ENCODE peak calls at places on chromosomes 11 and 22, in four cellular contexts. Q is CD8-positive, alpha-beta T cell; P is right cardiac atrium; H is body of pancreas. A is an unnamed sample. For H3K4me1, the result is how much of the 10 kb centered on the place peaks cover.

GRCh38 chr11:48073031-48073861 is 92.9 kb downstream of the PTPRJ start:
- DNase-seq in Q (no peak), P (no peak), H (no peak), A (no peak)

GRCh38 chr11:61499816-61500491 is 8.6 kb upstream of the LRRC10B start:
- DNase-seq in Q (no peak), P (no peak), H (no peak), A (no peak)

GRCh38 chr11:119478711-119479285 is 55.8 kb upstream of the THY1 start:
- DNase-seq in Q (no peak), P (no peak), H (no peak), A (no peak)

GRCh38 chr11:65013130-65013691 is 749 bp upstream of the ARL2 start:
- DNase-seq in Q (peak), P (peak), H (peak), A (no peak)

GRCh38 chr22:23815781-23816551 is 22.8 kb downstream of the DERL3 start:
- DNase-seq in Q (no peak), P (peak), H (no peak), A (no peak)

GRCh38 chr22:23404689-23405365 is 175.3 kb downstream of the IGLL1 start:
- DNase-seq in Q (no peak), P (peak), H (peak), A (peak)

GRCh38 chr11:3155691-3156258 is 9.3 kb downstream of the OSBPL5 start:
- DNase-seq in Q (no peak), P (peak), H (no peak), A (peak)

GRCh38 chr11:7686761-7687160 is 13.5 kb upstream of the CYB5R2 start:
- DNase-seq in Q (no peak), P (no peak), H (no peak), A (no peak)

GRCh38 chr22:45077826-45078334 is 68.1 kb upstream of the PHF21B start:
- DNase-seq in Q (no peak), P (no peak), H (no peak), A (no peak)

GRCh38 chr11:121741954-121742361 is 289.2 kb upstream of the SORL1-AS1 start:
- DNase-seq in Q (no peak), P (peak), H (peak), A (no peak)

GRCh38 chr11:72813740-72814138 is 472 bp upstream of the ATG16L2 start:
- DNase-seq in Q (no peak), P (peak), H (peak), A (peak)

GRCh38 chr11:79670846-79671245 is 230.0 kb upstream of the TENM4 start:
- DNase-seq in Q (no peak), P (no peak), H (no peak), A (no peak)

GRCh38 chr11:103682318-103683184 is 353.9 kb upstream of the DDI1 start:
- DNase-seq in Q (peak), P (peak), H (peak), A (peak)

GRCh38 chr11:299081-299891 is at the start of gene IFITM5:
- DNase-seq in Q (no peak), P (peak), H (no peak), A (no peak)

GRCh38 chr11:93279911-93280347 is 50.6 kb upstream of the DEUP1 start:
- DNase-seq in Q (no peak), P (no peak), H (no peak), A (no peak)

GRCh38 chr11:72125956-72126355 is 9.6 kb upstream of the FOLR3 start:
- DNase-seq in Q (no peak), P (no peak), H (no peak), A (no peak)

GRCh38 chr22:26536056-26536761 is 23.9 kb upstream of the TFIP11 start:
- DNase-seq in Q (no peak), P (no peak), H (peak), A (no peak)

GRCh38 chr11:43549624-43550023 is 130.9 kb upstream of the HSD17B12 start:
- DNase-seq in Q (no peak), P (no peak), H (no peak), A (no peak)

GRCh38 chr11:119144825-119145476 is 3.9 kb upstream of the ABCG4 start:
- DNase-seq in Q (no peak), P (peak), H (peak), A (peak)

GRCh38 chr11:62333768-62334167 is 3.5 kb upstream of the ASRGL1 start:
- DNase-seq in Q (no peak), P (no peak), H (no peak), A (no peak)

GRCh38 chr11:16993495-16993894 is 20.7 kb downstream of the PLEKHA7 start:
- DNase-seq in Q (no peak), P (no peak), H (no peak), A (no peak)

GRCh38 chr11:120186799-120187591 is 23.8 kb upstream of the OAF start:
- DNase-seq in Q (no peak), P (peak), H (peak), A (peak)

GRCh38 chr11:110165039-110165438 is 71.8 kb downstream of the ZC3H12C start:
- DNase-seq in Q (no peak), P (no peak), H (no peak), A (no peak)

GRCh38 chr11:82858133-82858532 is 42.1 kb downstream of the PRCP start:
- DNase-seq in Q (no peak), P (no peak), H (no peak), A (no peak)

GRCh38 chr11:69573751-69574382 is 67.1 kb upstream of the CCND1 start:
- DNase-seq in Q (no peak), P (no peak), H (no peak), A (no peak)

GRCh38 chr11:130314184-130314748 is 451 bp downstream of the ZBTB44 start:
- DNase-seq in Q (peak), P (peak), H (peak), A (peak)

GRCh38 chr11:86991341-86991740 is 36.1 kb upstream of the FZD4 start:
- DNase-seq in Q (no peak), P (no peak), H (no peak), A (no peak)

GRCh38 chr11:126753990-126754389 is 246.6 kb downstream of the KIRREL3 start:
- DNase-seq in Q (no peak), P (no peak), H (no peak), A (no peak)

GRCh38 chr11:35907648-35908431 is 36.0 kb upstream of the LDLRAD3 start:
- DNase-seq in Q (no peak), P (no peak), H (peak), A (peak)

GRCh38 chr22:31945478-31945815 is 1.1 kb downstream of the YWHAH start:
- DNase-seq in Q (no peak), P (no peak), H (no peak), A (no peak)

GRCh38 chr11:131815631-131816030 is 445.2 kb downstream of the NTM start:
- DNase-seq in Q (no peak), P (no peak), H (no peak), A (no peak)

GRCh38 chr11:16604784-16605439 is 133.5 kb upstream of the C11orf58 start:
- DNase-seq in Q (no peak), P (peak), H (peak), A (peak)

GRCh38 chr11:41394562-41395160 is 64.8 kb downstream of the LRRC4C start:
- DNase-seq in Q (no peak), P (no peak), H (no peak), A (no peak)
- H3K4me1 ChIP-seq in Q (under half), P (under half), H (under half), A (under half)

GRCh38 chr11:8810331-8811301 is 100.4 kb upstream of the AKIP1 start:
- DNase-seq in Q (no peak), P (peak), H (peak), A (peak)

GRCh38 chr11:8809605-8810272 is 101.2 kb upstream of the AKIP1 start:
- DNase-seq in Q (no peak), P (no peak), H (no peak), A (no peak)

GRCh38 chr11:8812438-8812837 is 98.6 kb upstream of the AKIP1 start:
- DNase-seq in Q (no peak), P (peak), H (peak), A (no peak)

GRCh38 chr11:8813658-8814057 is 97.3 kb upstream of the AKIP1 start:
- DNase-seq in Q (peak), P (peak), H (peak), A (peak)

DNA sequence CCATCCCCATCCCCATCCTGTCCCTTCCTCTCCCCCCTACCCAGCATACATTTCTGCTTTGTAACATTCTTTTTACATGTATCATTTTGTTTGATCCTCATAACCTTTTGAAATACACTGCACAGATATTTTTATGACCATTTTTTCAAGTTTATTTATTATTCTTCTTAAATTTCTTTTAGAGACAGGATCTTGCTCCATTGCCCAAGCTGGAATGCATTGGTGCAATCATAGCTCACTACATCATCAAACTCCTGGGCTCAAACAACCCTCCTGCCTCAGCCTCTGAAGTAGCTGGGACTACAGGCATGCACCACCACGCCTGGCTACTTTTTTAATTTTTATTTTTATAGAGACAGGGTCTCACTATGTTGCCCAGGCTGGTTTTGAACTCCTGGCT is 99.4 kb upstream of the AKIP1 start:
- DNase-seq in Q (no peak), P (no peak), H (no peak), A (no peak)
- H3K4me1 ChIP-seq in Q (under half), P (under half), H (half or more), A (under half)

DNA sequence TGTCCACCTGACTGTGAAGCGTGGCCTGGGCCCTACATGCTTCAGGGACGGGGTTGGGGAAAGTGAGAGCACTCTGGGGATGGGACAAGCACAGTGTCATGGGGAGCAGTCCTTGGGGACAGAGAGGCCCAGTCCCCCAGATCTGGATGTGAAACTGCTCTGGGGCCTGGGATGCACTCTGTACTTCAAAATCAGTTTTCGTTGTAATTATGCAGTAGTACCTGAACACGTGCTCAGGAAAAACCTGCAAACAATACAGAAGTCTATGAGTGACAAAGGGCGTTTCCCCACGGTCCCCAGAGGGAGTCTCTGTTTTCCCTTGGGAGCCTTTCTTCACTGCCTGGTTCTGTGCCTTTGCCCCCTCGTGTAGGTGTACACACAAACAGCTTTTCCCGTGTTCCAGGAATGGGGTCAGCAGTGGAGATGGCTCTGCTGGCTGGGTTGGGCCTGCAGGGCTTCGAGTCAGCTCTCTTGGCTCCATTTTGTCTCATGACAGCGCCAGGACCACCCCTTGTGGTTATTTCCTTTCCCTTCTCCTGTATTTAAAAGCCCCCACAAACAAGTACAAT is 5.2 kb upstream of the TNFRSF13C start:
- DNase-seq in Q (no peak), P (peak), H (no peak), A (no peak)
- H3K4me1 ChIP-seq in Q (under half), P (under half), H (under half), A (under half)

DNA sequence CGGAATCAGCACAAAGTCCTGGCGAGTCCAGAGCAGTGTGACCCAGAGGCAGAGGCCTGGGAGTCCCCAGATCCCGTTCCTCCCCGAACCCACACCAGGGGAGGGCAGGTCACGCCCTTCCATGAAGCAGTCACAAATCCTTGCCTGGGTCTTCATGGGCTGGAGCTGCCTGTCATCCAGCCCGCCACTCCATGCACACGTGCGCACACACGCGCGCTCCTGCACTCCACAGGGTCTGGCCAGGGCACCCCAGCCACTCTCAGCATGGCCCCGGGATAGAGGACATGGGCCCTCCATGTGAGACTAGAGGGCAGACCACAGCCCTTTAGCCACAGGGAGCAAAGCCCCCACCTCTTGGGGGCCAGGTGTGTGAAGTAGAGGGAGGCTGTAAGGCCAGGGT is 5.7 kb upstream of the TNFRSF13C start:
- DNase-seq in Q (no peak), P (peak), H (no peak), A (no peak)
- H3K4me1 ChIP-seq in Q (under half), P (under half), H (under half), A (under half)

DNA sequence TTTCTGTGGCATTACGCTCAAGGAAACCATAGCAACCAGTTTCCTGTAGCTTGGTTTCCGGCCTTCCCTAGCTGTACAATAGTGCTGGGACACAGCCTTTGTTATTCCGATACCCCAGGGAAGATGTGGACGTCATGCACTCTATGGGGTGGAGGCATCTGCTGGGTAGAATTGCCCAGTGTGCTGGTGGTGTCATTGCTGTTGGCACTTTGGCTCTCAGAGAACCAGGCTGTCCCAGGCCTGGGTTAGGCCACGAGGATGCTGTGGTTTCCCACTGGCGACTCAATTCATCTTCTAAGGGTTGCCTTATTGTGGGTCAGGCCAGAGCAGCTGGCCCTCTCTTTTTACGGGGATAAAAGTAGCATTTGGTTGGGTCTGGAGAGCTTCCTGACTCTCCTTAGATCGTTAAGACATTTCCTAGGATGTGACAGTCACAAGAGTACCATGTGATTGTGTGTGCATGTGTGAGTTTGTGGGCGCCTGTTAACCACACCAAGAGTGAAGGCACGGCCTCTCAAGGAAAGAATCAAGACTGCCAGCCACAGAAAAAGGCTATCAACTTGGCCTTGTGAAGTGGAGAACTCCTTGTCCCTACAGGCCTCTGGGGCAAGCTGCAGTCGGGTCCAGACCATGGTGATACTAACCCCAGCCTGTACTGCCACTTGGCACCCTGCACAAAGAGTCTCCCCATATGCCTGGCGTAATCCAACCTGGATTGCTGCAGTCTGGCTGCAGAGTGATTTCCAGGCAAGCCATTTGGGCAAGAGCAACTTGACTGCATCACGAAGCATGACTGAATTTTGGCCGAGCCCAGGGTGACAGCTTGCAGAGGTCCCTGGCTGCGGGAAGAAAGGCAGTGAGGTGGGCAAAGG is 35.9 kb upstream of the NAV2 start:
- DNase-seq in Q (no peak), P (no peak), H (no peak), A (no peak)
- H3K4me1 ChIP-seq in Q (under half), P (under half), H (under half), A (under half)

GRCh38 chr11:34509336-34509902 is 4.2 kb downstream of the ELF5 start:
- DNase-seq in Q (no peak), P (no peak), H (peak), A (no peak)
- H3K4me1 ChIP-seq in Q (under half), P (under half), H (under half), A (under half)

A was measured in SJSA1.